ENCODE peak calls at places on chromosomes 12 and 14, in five cellular contexts. M, A, T, Y and R are unnamed samples.

GRCh38 chr12:31323466-31324115 is 2.4 kb downstream of the SINHCAF start:
- ATAC-seq in Y (peak; percentile 3), A (peak; percentile 11), M (peak; percentile 27), T (peak; percentile 1), R (no peak)

GRCh38 chr14:31986405-31986804 is 90.7 kb upstream of the ARHGAP5 start:
- ATAC-seq in A (no peak), T (no peak), Y (no peak), M (no peak), R (no peak)

GRCh38 chr12:25977047-25977446 is 18.6 kb downstream of the RASSF8 start:
- ATAC-seq in T (peak; percentile 34), A (no peak), Y (no peak), M (no peak), R (peak; percentile 26)

GRCh38 chr12:31759621-31760459 is 31.0 kb upstream of the AMN1 start:
- ATAC-seq in M (peak; percentile 54), Y (peak; percentile 63), T (no peak), A (no peak), R (no peak)

GRCh38 chr14:99185436-99186068 is 86.4 kb downstream of the BCL11B start:
- ATAC-seq in A (no peak), T (no peak), Y (no peak), M (no peak), R (no peak)

GRCh38 chr14:32675433-32675832 is 263.2 kb upstream of the NPAS3 start:
- ATAC-seq in A (no peak), T (no peak), M (no peak), Y (no peak), R (no peak)

GRCh38 chr12:10182662-10183061 is 3.8 kb downstream of the TMEM52B start:
- ATAC-seq in T (peak; percentile 71), A (no peak), M (peak; percentile 92), Y (no peak), R (no peak)

GRCh38 chr14:100522616-100523021 is 64.6 kb downstream of the BEGAIN start:
- ATAC-seq in A (no peak), T (peak; percentile 53), Y (no peak), M (no peak), R (no peak)

GRCh38 chr12:4817813-4818212 is 91.9 kb upstream of the KCNA1 start:
- ATAC-seq in A (no peak), M (no peak), Y (no peak), T (no peak), R (no peak)
- TF ChIP-seq EP300 in A (no peak), M (no peak), Y (no peak), T (no peak), R (no peak)

GRCh38 chr12:46430340-46430948 is 57.9 kb upstream of the SLC38A2 start:
- ATAC-seq in Y (peak; percentile 90), M (peak; percentile 83), T (peak; percentile 52), A (peak; percentile 79), R (peak; percentile 69)
- TF ChIP-seq EP300 in Y (no peak), M (peak; percentile 89), T (peak; percentile 22), A (peak; percentile 96), R (no peak)

GRCh38 chr12:53709671-53710070 is 17.6 kb downstream of the CALCOCO1 start:
- ATAC-seq in A (no peak), T (no peak), Y (no peak), M (no peak), R (no peak)
- TF ChIP-seq EP300 in A (no peak), T (no peak), Y (no peak), M (no peak), R (no peak)

DNA sequence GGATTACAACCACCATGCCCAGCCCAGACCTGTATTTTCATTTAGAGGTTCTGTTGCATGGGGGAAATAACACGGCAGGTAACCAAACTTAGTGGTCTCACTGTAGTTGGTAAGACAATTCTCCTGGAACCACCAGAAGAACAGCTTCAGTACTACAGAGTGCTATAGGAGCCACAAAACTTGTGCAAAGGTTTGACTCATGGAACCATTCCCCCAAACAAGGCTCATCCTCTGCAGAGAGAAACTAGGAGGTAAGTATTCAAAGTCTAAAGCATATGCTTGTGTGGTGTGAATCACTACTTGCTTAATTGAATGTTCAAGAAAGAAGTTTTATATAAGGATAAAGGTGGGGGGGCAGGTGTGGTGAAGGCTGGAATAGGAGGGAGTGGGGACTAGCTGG is 58.7 kb downstream of the GNS start:
- ATAC-seq in A (no peak), Y (no peak), T (no peak), M (no peak), R (no peak)
- TF ChIP-seq EP300 in A (no peak), Y (no peak), T (no peak), M (no peak), R (no peak)

GRCh38 chr12:119693006-119693405 is 25.1 kb downstream of the PRKAB1 start:
- ATAC-seq in T (peak; percentile 73), M (no peak), A (no peak), Y (no peak), R (peak; percentile 75)
- TF ChIP-seq EP300 in T (no peak), M (no peak), A (no peak), Y (no peak), R (no peak)